ENCODE peak calls at places on chromosome 17, in nine cellular contexts. K is effector CD4-positive, alpha-beta T cell; Z is activated CD4-positive, CD25-positive, alpha-beta regulatory T cell treated with anti-CD3 and anti-CD28 coated beads, Interleukin-2, amount 50 U/mL, for 16 hours; U is C1 segment of cervical spinal cord; A is NAMALWA; P is EL; S is NCI-H226; T is GM12878; M is DMS 273 treated with DMSO at 0.1 percent for 48 hours. V is an unnamed sample.

GRCh38 chr17:16381496-16381820 is 567 bp downstream of the UBB start:
- DNase-seq in A (no peak), T (no peak), K (no peak), S (no peak), Z (no peak), P (peak), U (no peak), M (no peak), V (peak)

GRCh38 chr17:4908711-4909496 is 6.0 kb upstream of the CHRNE start:
- DNase-seq in K (peak), S (peak), M (peak), A (peak), P (peak), Z (peak), T (peak), U (peak), V (peak)

GRCh38 chr17:76416447-76416846 is 32.0 kb downstream of the SPHK1 start:
- DNase-seq in T (no peak), A (no peak), S (no peak), Z (no peak), U (no peak), P (no peak), M (no peak), K (no peak), V (no peak)

GRCh38 chr17:41492351-41492750 is 2.6 kb upstream of the KRT36 start:
- DNase-seq in A (no peak), K (no peak), S (no peak), M (no peak), T (no peak), Z (no peak), U (no peak), P (no peak), V (no peak)

GRCh38 chr17:33335491-33336173 is 42.5 kb upstream of the ASIC2 start:
- DNase-seq in S (no peak), U (no peak), M (no peak), Z (no peak), K (no peak), P (no peak), T (no peak), A (peak), V (no peak)

GRCh38 chr17:61211233-61211632 is 188.4 kb upstream of the TBX2 start:
- DNase-seq in U (no peak), A (no peak), S (no peak), T (no peak), M (no peak), P (no peak), K (no peak), Z (no peak), V (no peak)

GRCh38 chr17:48760411-48760810 is 31.9 kb upstream of the HOXB13 start:
- DNase-seq in M (no peak), S (no peak), K (no peak), P (no peak), U (no peak), T (no peak), Z (no peak), A (no peak), V (no peak)

GRCh38 chr17:45170976-45171337 is 9.3 kb downstream of the HEXIM2 start:
- DNase-seq in Z (no peak), U (peak), K (no peak), M (no peak), A (no peak), P (no peak), T (no peak), S (peak), V (peak)

GRCh38 chr17:16446338-16446983 is 31.1 kb downstream of the TRPV2 start:
- DNase-seq in P (peak), T (no peak), S (no peak), K (no peak), U (no peak), Z (no peak), M (no peak), A (no peak), V (no peak)

GRCh38 chr17:42325026-42325425 is 36.7 kb downstream of the STAT5A start:
- DNase-seq in K (no peak), T (no peak), A (no peak), S (peak), M (no peak), U (no peak), Z (no peak), P (peak), V (peak)

GRCh38 chr17:18219016-18219415 is 6.4 kb upstream of the LLGL1 start:
- DNase-seq in P (peak), K (no peak), Z (no peak), U (no peak), S (peak), T (no peak), M (no peak), A (no peak), V (no peak)

GRCh38 chr17:73011016-73011486 is 81.4 kb downstream of the SLC39A11 start:
- DNase-seq in M (no peak), Z (no peak), P (no peak), K (no peak), S (no peak), U (no peak), T (no peak), A (no peak), V (no peak)

GRCh38 chr17:17684901-17685774 is 3.9 kb downstream of the RAI1 start:
- DNase-seq in P (no peak), Z (no peak), U (no peak), M (no peak), T (no peak), K (no peak), A (peak), S (no peak), V (peak)

GRCh38 chr17:77214743-77215142 is 74.0 kb downstream of the SEC14L1 start:
- DNase-seq in A (peak), T (no peak), K (no peak), S (no peak), M (no peak), P (peak), Z (no peak), U (peak), V (peak)

GRCh38 chr17:50830298-50830697 is 5.1 kb upstream of the WFIKKN2 start:
- DNase-seq in P (no peak), S (no peak), U (no peak), M (no peak), Z (no peak), T (no peak), A (no peak), K (no peak), V (no peak)

GRCh38 chr17:7001562-7001961 is 5.7 kb downstream of the ALOX12 start:
- DNase-seq in K (no peak), S (no peak), M (no peak), U (no peak), Z (no peak), A (no peak), T (no peak), P (no peak), V (peak)

GRCh38 chr17:29241015-29241963 is 5.4 kb upstream of the CRYBA1 start:
- DNase-seq in M (no peak), P (peak), K (no peak), S (peak), A (no peak), U (peak), T (no peak), Z (no peak), V (peak)

GRCh38 chr17:57783338-57783742 is 38.2 kb upstream of the CCDC182 start:
- DNase-seq in Z (peak), A (peak), S (peak), U (peak), P (peak), K (peak), T (no peak), M (no peak), V (peak)

GRCh38 chr17:68511671-68512246 is 471 bp upstream of the PRKAR1A start:
- DNase-seq in U (peak), Z (peak), S (peak), M (peak), T (no peak), A (peak), K (peak), P (peak), V (peak)

GRCh38 chr17:27471321-27472269 is 15.3 kb downstream of the KSR1 start:
- DNase-seq in U (no peak), P (peak), K (peak), M (no peak), S (peak), Z (peak), T (peak), A (no peak), V (peak)

GRCh38 chr17:41580244-41580575 is 6.5 kb downstream of the KRT14 start:
- DNase-seq in P (no peak), S (no peak), A (no peak), K (no peak), T (no peak), M (no peak), Z (no peak), U (no peak), V (no peak)

GRCh38 chr17:6290488-6291196 is 144.3 kb downstream of the AIPL1 start:
- DNase-seq in Z (no peak), M (no peak), T (no peak), K (no peak), U (no peak), P (no peak), A (no peak), S (no peak), V (no peak)

GRCh38 chr17:48014603-48015037 is 23.0 kb downstream of the COPZ2 start:
- DNase-seq in Z (no peak), S (no peak), U (no peak), K (no peak), M (peak), T (no peak), P (no peak), A (no peak), V (no peak)

GRCh38 chr17:66431910-66432309 is 129.5 kb downstream of the PRKCA start:
- DNase-seq in K (no peak), P (peak), A (no peak), M (no peak), Z (no peak), S (peak), T (no peak), U (no peak), V (peak)

GRCh38 chr17:2124391-2124790 is 69.5 kb downstream of the HIC1 start:
- DNase-seq in S (peak), A (no peak), U (no peak), K (no peak), Z (no peak), P (peak), M (no peak), T (no peak), V (no peak)